ENCODE peak calls at places on chromosomes 5 and 9, in seven cellular contexts. J is activated T-cell treated with anti-CD3 and anti-CD28 coated beads, Interleukin-2, amount 50 U/mL, for 4 hours; M is H9; H is T-helper 1 cell; R is anterior cingulate cortex; F is NCI-H1930; X is chondrocyte. E is an unnamed sample.

GRCh38 chr9:22308177-22308576 is 138.4 kb upstream of the DMRTA1 start:
- DNase-seq in R (no peak), J (no peak), M (no peak), X (no peak), H (no peak), F (no peak), E (no peak)

GRCh38 chr5:23332650-23333251 is 174.7 kb upstream of the PRDM9 start:
- DNase-seq in M (no peak), X (no peak), F (no peak), J (no peak), H (no peak), R (no peak), E (no peak)

GRCh38 chr9:109014267-109015025 is 1.1 kb upstream of the CTNNAL1 start:
- DNase-seq in H (no peak), R (no peak), M (no peak), J (no peak), X (no peak), F (no peak), E (no peak)

GRCh38 chr5:54959673-54960418 is 25.5 kb downstream of the ESM1 start:
- DNase-seq in F (peak), X (no peak), H (peak), J (no peak), R (no peak), M (peak), E (no peak)

GRCh38 chr9:107907715-107908114 is 418.1 kb upstream of the KLF4 start:
- DNase-seq in R (peak), J (no peak), H (no peak), X (no peak), F (no peak), M (no peak), E (no peak)

GRCh38 chr5:132209131-132209530 is 18.5 kb downstream of the P4HA2 start:
- DNase-seq in J (no peak), R (no peak), M (no peak), X (no peak), H (no peak), F (no peak), E (no peak)

GRCh38 chr5:33789558-33789957 is 102.2 kb downstream of the ADAMTS12 start:
- DNase-seq in X (no peak), J (no peak), H (no peak), R (no peak), M (no peak), F (no peak), E (no peak)

GRCh38 chr5:151085517-151086031 is 4.7 kb upstream of the TNIP1 start:
- DNase-seq in J (peak), H (no peak), R (no peak), F (no peak), M (no peak), X (no peak), E (no peak)

GRCh38 chr5:73336366-73336765 is 112.2 kb downstream of the FOXD1 start:
- DNase-seq in M (no peak), H (no peak), F (no peak), X (no peak), J (no peak), R (no peak), E (no peak)

GRCh38 chr5:32711693-32712462 is 757 bp downstream of the NPR3 start:
- DNase-seq in J (no peak), M (peak), F (no peak), R (no peak), X (peak), H (no peak), E (no peak)